ENCODE peak calls at places on chromosomes 4 and X, in five cellular contexts. I is DMS153, D is aorta, M is right lobe of liver, X is AG09319. N is an unnamed sample.

GRCh38 chrX:9873360-9873759 is 87.1 kb downstream of the SHROOM2 start:
- DNase-seq in X (no peak), M (no peak), I (no peak), D (no peak), N (no peak)

GRCh38 chrX:1313788-1314187 is 22.8 kb upstream of the IL3RA start:
- DNase-seq in I (no peak), M (no peak), X (no peak), D (peak), N (no peak)

GRCh38 chr4:110860901-110861300 is 238.0 kb upstream of the PITX2 start:
- DNase-seq in X (no peak), M (no peak), D (no peak), I (no peak), N (no peak)

GRCh38 chrX:131951166-131951565 is 71.9 kb upstream of the STK26 start:
- DNase-seq in M (no peak), D (no peak), X (no peak), I (no peak), N (no peak)

GRCh38 chr4:113639311-113639710 is 122.2 kb downstream of the CAMK2D start:
- DNase-seq in M (no peak), I (no peak), D (no peak), X (no peak), N (no peak)

GRCh38 chr4:26028133-26028792 is 114.2 kb downstream of the SMIM20 start:
- DNase-seq in I (no peak), D (no peak), X (no peak), M (no peak), N (no peak)

GRCh38 chr4:158481811-158482210 is 39.9 kb upstream of the RXFP1 start:
- DNase-seq in D (no peak), M (no peak), I (no peak), X (no peak), N (no peak)

GRCh38 chrX:153649178-153649914 is 2.3 kb downstream of the DUSP9 start:
- DNase-seq in I (peak), D (peak), X (no peak), M (peak), N (no peak)

GRCh38 chrX:15785176-15785735 is 5.0 kb upstream of the ZRSR2 start:
- DNase-seq in I (no peak), D (no peak), X (no peak), M (no peak), N (no peak)

GRCh38 chr4:125388653-125389052 is 73.9 kb downstream of the FAT4 start:
- DNase-seq in I (no peak), D (no peak), X (peak), M (no peak), N (no peak)

GRCh38 chr4:165079476-165079875 is 25.8 kb downstream of the TRIM75 start:
- DNase-seq in X (no peak), I (peak), D (no peak), M (peak), N (no peak)

GRCh38 chr4:170005472-170005871 is 20.7 kb downstream of the MFAP3L start:
- DNase-seq in D (peak), M (no peak), I (no peak), X (no peak), N (no peak)

GRCh38 chr4:128770807-128771206 is 38.7 kb upstream of the JADE1 start:
- DNase-seq in X (no peak), I (no peak), D (no peak), M (no peak), N (no peak)